ENCODE peak calls at places on chromosomes 7 and 10, in six cellular contexts. B, O, N, W, E and C are unnamed samples.

GRCh38 chr10:18279202-18279601 is 139.0 kb downstream of the CACNB2 start:
- DNase-seq in B (no peak), O (no peak), N (no peak), W (no peak), E (no peak), C (no peak)

GRCh38 chr7:158588878-158589442 is 1.3 kb upstream of the PTPRN2 start:
- DNase-seq in B (no peak), O (no peak), N (no peak), W (no peak), E (no peak), C (peak; percentile 59)

GRCh38 chr10:122537545-122537944 is 23.0 kb upstream of the DMBT1 start:
- DNase-seq in B (no peak), O (no peak), N (no peak), W (no peak), E (no peak), C (no peak)

GRCh38 chr10:70441877-70442205 is 360 bp upstream of the NODAL start:
- DNase-seq in B (no peak), O (no peak), N (no peak), W (no peak), E (no peak), C (no peak)

GRCh38 chr7:70393956-70394355 is 738.0 kb upstream of the GALNT17 start:
- DNase-seq in B (no peak), O (no peak), N (no peak), W (no peak), E (no peak), C (no peak)

GRCh38 chr7:20647908-20648776 is 32.7 kb downstream of the ABCB5 start:
- DNase-seq in B (no peak), O (peak; percentile 55), N (no peak), W (no peak), E (peak; percentile 18), C (no peak)

GRCh38 chr7:124790645-124791044 is 25.1 kb upstream of the GPR37 start:
- DNase-seq in B (no peak), O (no peak), N (no peak), W (no peak), E (no peak), C (no peak)

GRCh38 chr7:149670288-149670687 is 103.1 kb downstream of the ZNF467 start:
- DNase-seq in B (peak; percentile 48), O (no peak), N (peak; percentile 16), W (no peak), E (no peak), C (peak; percentile 87)

GRCh38 chr10:32104622-32105509 is 48.6 kb upstream of the KIF5B start:
- DNase-seq in B (no peak), O (no peak), N (no peak), W (no peak), E (peak; percentile 86), C (no peak)

GRCh38 chr10:11516419-11516721 is 95.1 kb downstream of the USP6NL start:
- DNase-seq in B (no peak), O (no peak), N (no peak), W (no peak), E (no peak), C (no peak)

DNA sequence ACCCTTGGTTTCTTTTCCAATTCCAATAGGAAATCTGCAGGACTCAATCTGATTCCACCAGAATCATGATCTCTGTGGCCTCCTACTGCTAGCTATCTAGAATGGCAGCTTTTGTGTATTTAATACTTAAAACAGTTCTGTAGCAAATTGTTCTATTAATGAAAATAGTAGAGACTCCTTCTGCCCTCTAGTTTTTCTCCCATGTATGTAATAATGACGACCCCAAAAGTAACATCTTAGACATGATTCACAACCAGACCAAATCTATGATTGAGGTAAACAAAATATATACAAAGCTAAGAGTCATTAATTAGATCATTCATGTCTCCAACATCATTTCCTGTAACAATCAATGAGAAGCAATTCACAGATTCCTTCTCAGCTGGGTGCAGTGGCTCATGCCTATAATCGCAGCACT is 259.1 kb upstream of the MKLN1 start:
- DNase-seq in B (no peak), O (no peak), N (no peak), W (no peak), E (no peak), C (no peak)
- H3K4me1 ChIP-seq in B (peaks cover 72% of the 10 kb centered on the region), O (peaks cover 22% of the 10 kb centered on the region), N (peaks cover 56% of the 10 kb centered on the region), W (peaks cover 79% of the 10 kb centered on the region), E (peaks cover 76% of the 10 kb centered on the region), C (peaks cover 64% of the 10 kb centered on the region)

GRCh38 chr7:107318523-107319160 is 149.8 kb downstream of the HBP1 start:
- DNase-seq in B (no peak), O (no peak), N (no peak), W (no peak), E (no peak), C (no peak)
- TF ChIP-seq POLR2AphosphoS5 in B (no peak), O (no peak), N (no peak), W (no peak), E (no peak), C (no peak)

GRCh38 chr7:76066716-76067503 is 19.0 kb downstream of the MDH2 start:
- DNase-seq in B (no peak), O (no peak), N (no peak), W (no peak), E (no peak), C (no peak)

GRCh38 chr7:76063114-76063513 is 15.2 kb downstream of the MDH2 start:
- DNase-seq in B (no peak), O (no peak), N (no peak), W (no peak), E (no peak), C (no peak)

GRCh38 chr7:76063525-76063924 is 15.6 kb downstream of the MDH2 start:
- DNase-seq in B (peak; percentile 86), O (no peak), N (peak; percentile 85), W (peak; percentile 58), E (no peak), C (no peak)

GRCh38 chr7:76064208-76064970 is 16.5 kb downstream of the MDH2 start:
- DNase-seq in B (no peak), O (no peak), N (no peak), W (peak; percentile 54), E (no peak), C (no peak)

DNA sequence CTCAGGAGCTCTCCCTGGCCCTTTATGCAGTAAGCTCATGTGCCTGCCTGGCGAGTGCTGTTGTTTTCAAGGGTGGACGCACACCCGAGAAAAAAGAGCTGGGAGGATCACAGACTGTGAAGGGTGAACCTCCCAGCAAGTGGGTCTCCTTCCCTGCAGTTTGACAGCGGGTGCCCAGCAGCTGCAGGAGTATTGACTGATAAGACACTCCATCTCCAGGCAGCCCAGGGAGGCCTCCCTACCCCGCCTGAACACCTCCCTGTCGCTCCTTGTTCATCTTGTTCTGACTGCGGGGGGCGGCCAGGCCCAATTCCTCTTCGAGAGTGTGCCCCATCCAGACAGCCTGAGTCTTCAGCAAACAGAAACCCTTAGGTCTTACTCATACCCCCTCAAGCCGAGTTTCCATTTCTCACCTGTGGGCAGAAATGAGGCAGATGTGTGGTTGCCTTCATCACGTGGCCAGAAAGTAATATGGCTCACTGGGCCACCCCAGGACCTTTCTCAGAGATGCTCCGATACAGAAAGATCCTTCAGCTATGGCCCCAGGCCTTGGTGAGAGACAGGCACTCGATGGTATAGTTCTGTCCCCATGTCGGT is 17.2 kb downstream of the MDH2 start:
- DNase-seq in B (no peak), O (no peak), N (no peak), W (no peak), E (no peak), C (no peak)
- H3K36me3 ChIP-seq in B (peaks cover 77% of the 10 kb centered on the region), O (peaks cover 48% of the 10 kb centered on the region), N (peaks cover 56% of the 10 kb centered on the region), W (peaks cover 80% of the 10 kb centered on the region), E (peaks cover 70% of the 10 kb centered on the region), C (peaks cover 73% of the 10 kb centered on the region)

GRCh38 chr10:602391-603005 is 87.0 kb downstream of the DIP2C start:
- DNase-seq in B (peak; percentile 17), O (no peak), N (no peak), W (no peak), E (no peak), C (no peak)

GRCh38 chr10:600234-600633 is 89.2 kb downstream of the DIP2C start:
- DNase-seq in B (no peak), O (no peak), N (no peak), W (no peak), E (no peak), C (no peak)

GRCh38 chr10:599767-600166 is 89.7 kb downstream of the DIP2C start:
- DNase-seq in B (no peak), O (no peak), N (no peak), W (no peak), E (no peak), C (no peak)

GRCh38 chr10:601356-601963 is 88.0 kb downstream of the DIP2C start:
- DNase-seq in B (no peak), O (no peak), N (no peak), W (no peak), E (no peak), C (no peak)

DNA sequence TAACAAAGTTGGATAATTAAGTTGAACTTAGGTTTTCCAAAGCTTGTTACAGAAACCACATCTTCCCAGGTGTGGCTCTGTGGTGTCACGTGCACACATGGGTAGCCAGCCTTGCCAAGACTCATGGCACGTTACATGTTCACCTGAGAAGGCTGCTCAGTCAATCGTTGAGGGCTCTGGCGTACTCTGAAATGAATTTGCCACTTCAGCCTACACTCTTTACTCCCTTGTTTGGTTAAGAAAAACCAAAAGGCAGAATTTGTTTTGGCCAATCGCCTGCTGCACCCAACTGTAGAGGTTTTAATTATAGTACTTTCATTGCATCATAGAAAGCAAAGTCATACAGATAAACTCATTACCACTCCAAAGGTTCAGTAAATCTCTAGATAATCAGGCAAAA is 88.6 kb downstream of the DIP2C start:
- DNase-seq in B (peak; percentile 79), O (no peak), N (no peak), W (no peak), E (no peak), C (no peak)
- H3K4me1 ChIP-seq in B (peaks cover 40% of the 10 kb centered on the region), O (no peaks in the 10 kb centered on the region), N (peaks cover 25% of the 10 kb centered on the region), W (no peaks in the 10 kb centered on the region), E (no peaks in the 10 kb centered on the region), C (peaks cover 84% of the 10 kb centered on the region)

GRCh38 chr10:84263716-84264115 is 18.9 kb downstream of the RGR start:
- DNase-seq in B (no peak), O (no peak), N (no peak), W (no peak), E (no peak), C (no peak)
- TF ChIP-seq POLR2AphosphoS5 in B (no peak), O (no peak), N (no peak), W (no peak), E (no peak), C (no peak)